ENCODE peak calls at places on chromosomes 7 and 10, in ten cellular contexts. S is NCI-H1105, I is KBM-7, M is substantia nigra, O is KG1, J is mesendoderm, F is C1 segment of cervical spinal cord, N is thoracic aorta, R is cardiac septum, W is iris pigment epithelial cell. Y is an unnamed sample.

GRCh38 chr7:25846722-25847121 is 305.3 kb upstream of the NFE2L3 start:
- DNase-seq in S (peak), I (no peak), M (no peak), O (no peak), J (no peak), F (no peak), N (no peak), R (no peak), W (peak), Y (no peak)

GRCh38 chr10:48457949-48458661 is 146.8 kb downstream of the ARHGAP22 start:
- DNase-seq in S (no peak), I (no peak), M (no peak), O (no peak), J (no peak), F (no peak), N (no peak), R (peak), W (no peak), Y (no peak)

GRCh38 chr10:79476645-79477044 is 31.2 kb upstream of the ZCCHC24 start:
- DNase-seq in S (no peak), I (no peak), M (no peak), O (no peak), J (no peak), F (no peak), N (no peak), R (no peak), W (no peak), Y (no peak)

GRCh38 chr7:66837007-66837406 is 84.0 kb upstream of the TMEM248 start:
- DNase-seq in S (no peak), I (peak), M (no peak), O (peak), J (peak), F (no peak), N (no peak), R (no peak), W (peak), Y (peak)

GRCh38 chr10:95273393-95274312 is 17.1 kb downstream of the PDLIM1 start:
- DNase-seq in S (no peak), I (no peak), M (no peak), O (no peak), J (peak), F (no peak), N (no peak), R (no peak), W (peak), Y (peak)

GRCh38 chr10:109880886-109881467 is 42.3 kb downstream of the XPNPEP1 start:
- DNase-seq in S (no peak), I (no peak), M (no peak), O (no peak), J (no peak), F (no peak), N (no peak), R (no peak), W (no peak), Y (no peak)

GRCh38 chr7:138934861-138935260 is 46.3 kb downstream of the KIAA1549 start:
- DNase-seq in S (no peak), I (no peak), M (no peak), O (no peak), J (peak), F (no peak), N (no peak), R (no peak), W (peak), Y (no peak)

GRCh38 chr7:2887816-2888215 is 43.7 kb upstream of the GNA12 start:
- DNase-seq in S (no peak), I (no peak), M (no peak), O (no peak), J (no peak), F (no peak), N (no peak), R (no peak), W (no peak), Y (no peak)

GRCh38 chr7:151888716-151889115 is 11.8 kb upstream of the PRKAG2 start:
- DNase-seq in S (no peak), I (no peak), M (no peak), O (no peak), J (no peak), F (no peak), N (no peak), R (no peak), W (no peak), Y (no peak)

GRCh38 chr7:101927389-101928306 is 110.2 kb downstream of the CUX1 start:
- DNase-seq in S (no peak), I (peak), M (no peak), O (no peak), J (no peak), F (no peak), N (no peak), R (no peak), W (no peak), Y (no peak)

GRCh38 chr7:22866965-22867364 is 44.3 kb upstream of the TOMM7 start:
- DNase-seq in S (no peak), I (no peak), M (no peak), O (no peak), J (no peak), F (no peak), N (no peak), R (no peak), W (peak), Y (no peak)

GRCh38 chr7:133654547-133654946 is 401.7 kb downstream of the EXOC4 start:
- DNase-seq in S (no peak), I (no peak), M (no peak), O (no peak), J (no peak), F (no peak), N (no peak), R (no peak), W (no peak), Y (no peak)